ENCODE peak calls at places on chromosome 7, in six cellular contexts. K, Y, I, C, R and D are unnamed samples.

GRCh38 chr7:98681951-98682350 is 64.9 kb downstream of the NPTX2 start:
- DNase-seq in Y (no peak), K (no peak), C (no peak), I (no peak), R (no peak), D (no peak)

GRCh38 chr7:47534322-47535032 is 47.4 kb downstream of the TNS3 start:
- DNase-seq in I (no peak), K (no peak), Y (no peak), C (peak), R (no peak), D (no peak)

GRCh38 chr7:83947260-83947659 is 247.3 kb downstream of the SEMA3A start:
- DNase-seq in R (no peak), I (peak), Y (no peak), K (peak), C (peak), D (peak)

GRCh38 chr7:150999497-151000225 is 8.8 kb downstream of the NOS3 start:
- DNase-seq in I (no peak), C (peak), K (no peak), R (no peak), Y (no peak), D (no peak)

GRCh38 chr7:151135525-151135845 is 32.0 kb downstream of the GBX1 start:
- DNase-seq in C (no peak), R (no peak), I (no peak), Y (no peak), K (no peak), D (no peak)

GRCh38 chr7:55016746-55017090 is 2.1 kb upstream of the EGFR start:
- DNase-seq in Y (no peak), R (no peak), C (no peak), K (no peak), I (no peak), D (no peak)

GRCh38 chr7:106493041-106493731 is 167.8 kb downstream of the CCDC71L start:
- DNase-seq in R (no peak), I (peak), K (no peak), Y (no peak), C (no peak), D (no peak)

GRCh38 chr7:138097064-138097741 is 20.9 kb downstream of the AKR1D1 start:
- DNase-seq in K (peak), Y (no peak), C (peak), I (peak), R (no peak), D (peak)

GRCh38 chr7:29326872-29327271 is 132.3 kb downstream of the CHN2 start:
- DNase-seq in K (no peak), I (no peak), C (no peak), Y (no peak), R (no peak), D (no peak)

GRCh38 chr7:132049462-132050304 is 493.3 kb upstream of the PODXL start:
- DNase-seq in Y (no peak), I (peak), K (peak), C (no peak), R (no peak), D (peak)

GRCh38 chr7:34162017-34162565 is 256.8 kb downstream of the BMPER start:
- DNase-seq in I (no peak), K (no peak), R (no peak), C (no peak), Y (no peak), D (no peak)

GRCh38 chr7:151968357-151968756 is 12.1 kb downstream of the GALNTL5 start:
- DNase-seq in K (no peak), I (no peak), Y (no peak), R (no peak), C (no peak), D (no peak)

GRCh38 chr7:55571534-55572377 is 546 bp downstream of the VOPP1 start:
- DNase-seq in I (peak), Y (no peak), C (peak), K (peak), R (peak), D (peak)

GRCh38 chr7:115249080-115249479 is 327.2 kb downstream of the MDFIC start:
- DNase-seq in I (no peak), C (no peak), R (no peak), K (no peak), Y (no peak), D (no peak)

GRCh38 chr7:86926732-86927131 is 132.7 kb downstream of the ELAPOR2 start:
- DNase-seq in C (peak), R (no peak), I (no peak), Y (no peak), K (peak), D (peak)

GRCh38 chr7:44824894-44825526 is 22.9 kb downstream of the H2AZ2 start:
- DNase-seq in R (no peak), Y (peak), I (no peak), C (no peak), K (no peak), D (no peak)

GRCh38 chr7:271266-272107 is 18.5 kb upstream of the FOXL3 start:
- DNase-seq in I (no peak), R (no peak), K (no peak), Y (no peak), C (no peak), D (no peak)

GRCh38 chr7:137485818-137486217 is 142.3 kb upstream of the PTN start:
- DNase-seq in R (no peak), I (no peak), Y (no peak), K (no peak), C (no peak), D (no peak)

GRCh38 chr7:134750083-134751062 is 29.1 kb upstream of the CALD1 start:
- DNase-seq in R (peak), I (peak), C (peak), K (peak), Y (no peak), D (peak)

GRCh38 chr7:42337225-42337905 is 100.4 kb upstream of the GLI3 start:
- DNase-seq in C (no peak), I (no peak), K (no peak), Y (no peak), R (no peak), D (no peak)

GRCh38 chr7:149302222-149302621 is 40.2 kb downstream of the ZNF783 start:
- DNase-seq in K (no peak), Y (no peak), R (no peak), I (no peak), C (peak), D (no peak)

GRCh38 chr7:151248191-151249033 is at the start of gene SMARCD3:
- DNase-seq in Y (no peak), C (peak), K (peak), I (peak), R (no peak), D (peak)

GRCh38 chr7:157881062-157881771 is 544.4 kb downstream of the DNAJB6 start:
- DNase-seq in C (no peak), Y (no peak), K (no peak), I (no peak), R (no peak), D (no peak)

GRCh38 chr7:120554960-120555571 is 282.1 kb downstream of the KCND2 start:
- DNase-seq in R (no peak), Y (no peak), I (no peak), C (peak), K (peak), D (peak)

GRCh38 chr7:6305330-6305729 is 32.9 kb upstream of the CYTH3 start:
- DNase-seq in R (no peak), K (no peak), I (no peak), C (no peak), Y (no peak), D (no peak)

GRCh38 chr7:6307762-6308161 is 35.3 kb upstream of the CYTH3 start:
- DNase-seq in R (no peak), K (no peak), Y (no peak), I (no peak), C (no peak), D (no peak)

GRCh38 chr7:6310594-6310993 is 38.2 kb upstream of the CYTH3 start:
- DNase-seq in C (no peak), R (no peak), I (no peak), Y (no peak), K (no peak), D (no peak)

GRCh38 chr7:6306471-6306870 is 34.0 kb upstream of the CYTH3 start:
- DNase-seq in I (no peak), K (peak), R (no peak), C (no peak), Y (no peak), D (no peak)
- TF ChIP-seq EP300 in I (no peak), K (peak), R (no peak), C (no peak), Y (no peak), D (no peak)

DNA sequence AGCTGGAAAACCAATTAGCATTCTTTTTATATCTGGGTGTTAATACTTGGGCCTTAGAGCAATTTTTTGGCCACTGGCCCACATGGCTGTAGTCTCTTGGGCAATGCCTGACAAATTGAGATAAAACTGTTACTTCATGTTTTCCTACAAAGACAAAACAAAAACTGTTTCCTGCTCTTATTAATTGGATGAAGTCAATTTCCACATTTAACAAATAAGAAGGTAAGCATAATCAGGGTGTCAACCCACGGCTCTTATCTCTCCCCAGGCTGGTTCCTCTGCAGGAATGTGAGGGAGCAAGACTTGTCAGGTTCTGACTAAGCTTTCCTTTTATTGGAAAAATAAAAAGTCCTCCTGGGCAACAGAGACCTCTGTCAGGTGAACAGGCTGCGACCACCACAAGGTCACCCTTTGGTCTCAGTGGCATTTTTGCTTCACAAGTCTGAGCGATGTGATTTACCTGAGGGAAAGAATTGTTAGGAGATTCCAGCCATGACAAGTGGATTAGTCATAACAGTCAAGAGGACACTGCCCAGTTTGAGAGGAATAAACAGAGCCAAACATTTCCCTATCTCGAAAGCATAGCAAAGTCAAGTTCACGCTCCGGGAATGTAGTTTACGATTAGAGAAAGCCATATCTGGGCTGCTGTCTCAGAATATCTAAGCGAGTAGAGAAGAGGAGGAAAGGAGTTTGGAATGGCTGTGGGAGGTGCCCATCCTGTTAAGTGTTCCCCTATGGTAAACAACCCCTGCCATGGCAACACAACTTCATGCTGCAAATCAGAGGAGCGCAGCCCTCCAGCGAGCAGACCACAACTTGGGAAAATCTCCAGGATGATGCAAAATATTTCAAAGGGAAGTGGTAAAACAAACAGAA is 144.4 kb downstream of the TES start:
- DNase-seq in Y (peak), K (peak), I (peak), R (no peak), C (peak), D (peak)
- TF ChIP-seq EP300 in Y (no peak), K (peak), I (no peak), R (peak), C (no peak), D (no peak)

GRCh38 chr7:116368960-116369359 is 130.6 kb upstream of the CAV2 start:
- DNase-seq in R (no peak), Y (no peak), I (no peak), C (no peak), K (no peak), D (no peak)
- TF ChIP-seq EP300 in R (no peak), Y (no peak), I (no peak), C (no peak), K (no peak), D (no peak)

GRCh38 chr7:143188994-143189393 is 5.8 kb downstream of the TAS2R39 start:
- DNase-seq in I (no peak), R (no peak), K (no peak), C (no peak), Y (no peak), D (no peak)
- TF ChIP-seq EP300 in I (no peak), R (no peak), K (no peak), C (no peak), Y (no peak), D (no peak)

DNA sequence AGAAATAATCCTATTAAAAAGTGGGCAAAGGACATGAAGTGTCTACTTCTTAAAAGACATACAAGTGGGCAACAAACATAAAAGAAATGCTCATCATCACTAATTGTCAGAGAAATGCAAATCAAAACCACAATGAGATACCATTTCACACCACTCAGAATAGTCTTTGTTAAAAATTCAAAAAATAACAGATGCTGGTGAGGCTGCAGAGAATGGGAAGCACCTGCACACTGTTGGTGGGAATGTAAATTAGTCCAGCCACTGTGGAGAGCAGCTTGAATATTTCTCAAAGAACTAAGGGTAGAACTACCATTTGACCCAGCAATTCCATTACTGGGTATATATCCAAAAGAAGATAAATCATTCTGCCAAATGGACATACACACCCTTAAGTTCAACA is 61.8 kb upstream of the STEAP1 start:
- DNase-seq in R (no peak), Y (no peak), C (no peak), I (no peak), K (no peak), D (no peak)
- TF ChIP-seq EP300 in R (no peak), Y (no peak), C (no peak), I (no peak), K (no peak), D (no peak)

GRCh38 chr7:110371709-110372108 is 719.2 kb upstream of the LRRN3 start:
- DNase-seq in Y (no peak), C (no peak), R (no peak), K (no peak), I (no peak), D (no peak)
- TF ChIP-seq EP300 in Y (no peak), C (no peak), R (no peak), K (no peak), I (no peak), D (no peak)